ENCODE peak calls at places on chromosomes 6 and 20, in four cellular contexts. P is posterior vena cava, B is NCI-H226, V is neural crest cell. X is an unnamed sample.

GRCh38 chr6:52233975-52234823 is 10.1 kb downstream of the IL17F start:
- DNase-seq in P (no peak), B (peak), V (peak), X (peak)

GRCh38 chr20:8616792-8617191 is 452.1 kb upstream of the PLCB4 start:
- DNase-seq in B (no peak), V (no peak), P (no peak), X (no peak)

GRCh38 chr6:42021847-42022754 is 28.2 kb upstream of the TAF8 start:
- DNase-seq in V (no peak), P (no peak), B (no peak), X (no peak)

GRCh38 chr20:63487781-63488241 is 11.1 kb downstream of the EEF1A2 start:
- DNase-seq in B (no peak), V (no peak), P (no peak), X (no peak)

GRCh38 chr6:14277405-14277930 is 159.9 kb downstream of the CD83 start:
- DNase-seq in P (no peak), B (no peak), V (no peak), X (no peak)

GRCh38 chr6:132404736-132405135 is 3.5 kb upstream of the MOXD1 start:
- DNase-seq in P (no peak), B (no peak), V (no peak), X (no peak)

GRCh38 chr6:24600903-24601302 is 45.1 kb downstream of the KIAA0319 start:
- DNase-seq in V (no peak), B (no peak), P (no peak), X (no peak)

GRCh38 chr20:52552181-52552872 is 360.7 kb upstream of the ZFP64 start:
- DNase-seq in V (no peak), B (peak), P (no peak), X (no peak)

GRCh38 chr20:21901470-21902275 is 196.2 kb downstream of the PAX1 start:
- DNase-seq in V (no peak), B (no peak), P (peak), X (no peak)

GRCh38 chr20:31823360-31824124 is 4.4 kb downstream of the MYLK2 start:
- DNase-seq in P (peak), V (no peak), B (peak), X (no peak)

GRCh38 chr6:17851001-17851719 is 136.3 kb downstream of the KIF13A start:
- DNase-seq in B (no peak), P (no peak), V (no peak), X (no peak)

GRCh38 chr6:70162972-70163371 is 139.9 kb downstream of the COL9A1 start:
- DNase-seq in B (no peak), P (no peak), V (no peak), X (no peak)

GRCh38 chr6:76852776-76853175 is 610.5 kb downstream of the HTR1B start:
- DNase-seq in P (no peak), V (no peak), B (peak), X (no peak)

GRCh38 chr6:39938773-39939381 is 4.6 kb upstream of the MOCS1 start:
- DNase-seq in V (no peak), P (no peak), B (no peak), X (no peak)

GRCh38 chr20:57231951-57232428 is 34.5 kb downstream of the BMP7 start:
- DNase-seq in P (no peak), B (no peak), V (no peak), X (no peak)

GRCh38 chr20:58714923-58715708 is 22.5 kb downstream of the NPEPL1 start:
- DNase-seq in B (no peak), P (peak), V (no peak), X (no peak)

GRCh38 chr6:15513801-15514711 is 148.8 kb downstream of the DTNBP1 start:
- DNase-seq in P (peak), B (no peak), V (no peak), X (no peak)

X was measured in stimulated activated CD4-positive, alpha-beta T cell treated with anti-CD3 and anti-CD28 coated beads, Interleukin-2, amount 100 ng/mL, for 48 hours.